ENCODE peak calls at places on chromosomes 4 and X, in ten cellular contexts. One of them, this sample, is unnamed.

GRCh38 chr4:186936496-186937375 is 213.1 kb upstream of the FAT1 start:
- DNase-seq in cardiac fibroblast: peak; percentile 75
- DNase-seq in lower leg skin: no peak
- DNase-seq in AG10803: peak; percentile 89
- DNase-seq in hepatocyte: peak; percentile 75
- DNase-seq in epithelial cell of esophagus: peak; percentile 84
- DNase-seq in brain microvascular endothelial cell: peak; percentile 77
- DNase-seq in foreskin fibroblast: peak; percentile 25
- DNase-seq in thoracic aorta: no peak
- DNase-seq in astrocyte: peak; percentile 85
- DNase-seq in this sample: no peak

GRCh38 chr4:186840222-186840701 is 116.6 kb upstream of the FAT1 start:
- DNase-seq in cardiac fibroblast: no peak
- DNase-seq in lower leg skin: peak; percentile 53
- DNase-seq in AG10803: peak; percentile 31
- DNase-seq in hepatocyte: no peak
- DNase-seq in epithelial cell of esophagus: no peak
- DNase-seq in brain microvascular endothelial cell: peak; percentile 21
- DNase-seq in foreskin fibroblast: no peak
- DNase-seq in thoracic aorta: no peak
- DNase-seq in astrocyte: no peak
- DNase-seq in this sample: no peak

GRCh38 chrX:109822861-109823260 is 89.8 kb upstream of the ACSL4 start:
- DNase-seq in cardiac fibroblast: no peak
- DNase-seq in lower leg skin: no peak
- DNase-seq in AG10803: no peak
- DNase-seq in hepatocyte: no peak
- DNase-seq in epithelial cell of esophagus: peak; percentile 20
- DNase-seq in brain microvascular endothelial cell: no peak
- DNase-seq in foreskin fibroblast: no peak
- DNase-seq in thoracic aorta: no peak
- DNase-seq in astrocyte: no peak
- DNase-seq in this sample: no peak

GRCh38 chr4:182843813-182844325 is 73.3 kb downstream of the DCTD start:
- DNase-seq in cardiac fibroblast: no peak
- DNase-seq in lower leg skin: no peak
- DNase-seq in AG10803: no peak
- DNase-seq in hepatocyte: no peak
- DNase-seq in epithelial cell of esophagus: peak; percentile 76
- DNase-seq in brain microvascular endothelial cell: no peak
- DNase-seq in foreskin fibroblast: no peak
- DNase-seq in thoracic aorta: no peak
- DNase-seq in astrocyte: no peak
- DNase-seq in this sample: no peak

GRCh38 chr4:71992571-71992970 is 39.2 kb upstream of the NPFFR2 start:
- DNase-seq in cardiac fibroblast: peak; percentile 8
- DNase-seq in lower leg skin: no peak
- DNase-seq in AG10803: peak; percentile 21
- DNase-seq in hepatocyte: no peak
- DNase-seq in epithelial cell of esophagus: peak; percentile 10
- DNase-seq in brain microvascular endothelial cell: peak; percentile 4
- DNase-seq in foreskin fibroblast: no peak
- DNase-seq in thoracic aorta: no peak
- DNase-seq in astrocyte: peak; percentile 84
- DNase-seq in this sample: no peak

GRCh38 chrX:48156014-48156413 is 25.6 kb downstream of the SPACA5B start:
- DNase-seq in cardiac fibroblast: no peak
- DNase-seq in lower leg skin: no peak
- DNase-seq in AG10803: no peak
- DNase-seq in hepatocyte: no peak
- DNase-seq in epithelial cell of esophagus: no peak
- DNase-seq in brain microvascular endothelial cell: no peak
- DNase-seq in foreskin fibroblast: no peak
- DNase-seq in thoracic aorta: no peak
- DNase-seq in astrocyte: no peak
- DNase-seq in this sample: no peak

GRCh38 chr4:86181585-86181984 is 178.3 kb downstream of the MAPK10 start:
- DNase-seq in cardiac fibroblast: peak; percentile 32
- DNase-seq in lower leg skin: no peak
- DNase-seq in AG10803: peak; percentile 18
- DNase-seq in hepatocyte: no peak
- DNase-seq in epithelial cell of esophagus: no peak
- DNase-seq in brain microvascular endothelial cell: peak; percentile 53
- DNase-seq in foreskin fibroblast: no peak
- DNase-seq in thoracic aorta: no peak
- DNase-seq in astrocyte: peak; percentile 69
- DNase-seq in this sample: no peak

GRCh38 chr4:11635336-11635735 is 206.6 kb upstream of the HS3ST1 start:
- DNase-seq in cardiac fibroblast: peak; percentile 42
- DNase-seq in lower leg skin: no peak
- DNase-seq in AG10803: no peak
- DNase-seq in hepatocyte: peak; percentile 54
- DNase-seq in epithelial cell of esophagus: peak; percentile 95
- DNase-seq in brain microvascular endothelial cell: peak; percentile 22
- DNase-seq in foreskin fibroblast: no peak
- DNase-seq in thoracic aorta: no peak
- DNase-seq in astrocyte: peak; percentile 92
- DNase-seq in this sample: no peak

GRCh38 chr4:138175337-138175794 is 66.8 kb downstream of the SLC7A11 start:
- DNase-seq in cardiac fibroblast: peak; percentile 61
- DNase-seq in lower leg skin: no peak
- DNase-seq in AG10803: no peak
- DNase-seq in hepatocyte: peak; percentile 81
- DNase-seq in epithelial cell of esophagus: peak; percentile 7
- DNase-seq in brain microvascular endothelial cell: peak; percentile 37
- DNase-seq in foreskin fibroblast: no peak
- DNase-seq in thoracic aorta: no peak
- DNase-seq in astrocyte: peak; percentile 38
- DNase-seq in this sample: no peak

GRCh38 chr4:51831133-51831532 is 11.8 kb upstream of the DCUN1D4 start:
- DNase-seq in cardiac fibroblast: peak; percentile 72
- DNase-seq in lower leg skin: peak; percentile 27
- DNase-seq in AG10803: peak; percentile 48
- DNase-seq in hepatocyte: peak; percentile 67
- DNase-seq in epithelial cell of esophagus: peak; percentile 64
- DNase-seq in brain microvascular endothelial cell: peak; percentile 65
- DNase-seq in foreskin fibroblast: peak; percentile 40
- DNase-seq in thoracic aorta: no peak
- DNase-seq in astrocyte: no peak
- DNase-seq in this sample: peak; percentile 51

GRCh38 chrX:115898382-115899001 is 272.1 kb upstream of the AGTR2 start:
- DNase-seq in cardiac fibroblast: no peak
- DNase-seq in lower leg skin: no peak
- DNase-seq in AG10803: no peak
- DNase-seq in hepatocyte: no peak
- DNase-seq in epithelial cell of esophagus: no peak
- DNase-seq in brain microvascular endothelial cell: no peak
- DNase-seq in foreskin fibroblast: no peak
- DNase-seq in thoracic aorta: no peak
- DNase-seq in astrocyte: no peak
- DNase-seq in this sample: no peak

DNA sequence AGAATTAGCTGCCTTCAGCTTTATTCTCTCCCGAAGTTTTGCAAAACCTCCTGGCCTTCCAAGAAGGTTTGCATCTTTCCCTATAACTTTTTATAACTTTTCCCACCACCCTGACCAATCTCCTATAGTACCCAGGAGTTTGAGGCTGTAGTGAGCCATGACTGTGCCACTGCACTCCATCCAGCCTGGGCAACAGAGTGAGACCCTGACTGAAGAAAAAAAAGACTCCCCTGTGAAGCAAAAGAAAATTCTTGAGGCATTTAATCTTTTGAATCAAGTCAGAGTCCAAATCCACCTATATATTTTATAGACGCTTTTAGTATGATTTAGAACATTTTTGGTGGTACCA is 26.7 kb downstream of the SNX25 start:
- DNase-seq in cardiac fibroblast: no peak
- DNase-seq in lower leg skin: no peak
- DNase-seq in AG10803: no peak
- DNase-seq in hepatocyte: no peak
- DNase-seq in epithelial cell of esophagus: no peak
- DNase-seq in brain microvascular endothelial cell: no peak
- DNase-seq in foreskin fibroblast: no peak
- DNase-seq in thoracic aorta: no peak
- DNase-seq in astrocyte: no peak
- DNase-seq in this sample: no peak
- TF ChIP-seq CTCF in cardiac fibroblast: no peak
- TF ChIP-seq CTCF in lower leg skin: no peak
- TF ChIP-seq CTCF in AG10803: no peak
- TF ChIP-seq CTCF in hepatocyte: no peak
- TF ChIP-seq CTCF in epithelial cell of esophagus: no peak
- TF ChIP-seq CTCF in brain microvascular endothelial cell: no peak
- TF ChIP-seq CTCF in foreskin fibroblast: no peak
- TF ChIP-seq CTCF in thoracic aorta: no peak
- TF ChIP-seq CTCF in astrocyte: no peak
- TF ChIP-seq CTCF in this sample: no peak

GRCh38 chrX:83501540-83501939 is 6.5 kb upstream of the POU3F4 start:
- DNase-seq in cardiac fibroblast: no peak
- DNase-seq in lower leg skin: no peak
- DNase-seq in AG10803: no peak
- DNase-seq in hepatocyte: no peak
- DNase-seq in epithelial cell of esophagus: no peak
- DNase-seq in brain microvascular endothelial cell: no peak
- DNase-seq in foreskin fibroblast: no peak
- DNase-seq in thoracic aorta: no peak
- DNase-seq in astrocyte: no peak
- DNase-seq in this sample: no peak
- TF ChIP-seq CTCF in cardiac fibroblast: no peak
- TF ChIP-seq CTCF in lower leg skin: no peak
- TF ChIP-seq CTCF in AG10803: no peak
- TF ChIP-seq CTCF in hepatocyte: no peak
- TF ChIP-seq CTCF in epithelial cell of esophagus: no peak
- TF ChIP-seq CTCF in brain microvascular endothelial cell: no peak
- TF ChIP-seq CTCF in foreskin fibroblast: no peak
- TF ChIP-seq CTCF in thoracic aorta: no peak
- TF ChIP-seq CTCF in astrocyte: no peak
- TF ChIP-seq CTCF in this sample: no peak

DNA sequence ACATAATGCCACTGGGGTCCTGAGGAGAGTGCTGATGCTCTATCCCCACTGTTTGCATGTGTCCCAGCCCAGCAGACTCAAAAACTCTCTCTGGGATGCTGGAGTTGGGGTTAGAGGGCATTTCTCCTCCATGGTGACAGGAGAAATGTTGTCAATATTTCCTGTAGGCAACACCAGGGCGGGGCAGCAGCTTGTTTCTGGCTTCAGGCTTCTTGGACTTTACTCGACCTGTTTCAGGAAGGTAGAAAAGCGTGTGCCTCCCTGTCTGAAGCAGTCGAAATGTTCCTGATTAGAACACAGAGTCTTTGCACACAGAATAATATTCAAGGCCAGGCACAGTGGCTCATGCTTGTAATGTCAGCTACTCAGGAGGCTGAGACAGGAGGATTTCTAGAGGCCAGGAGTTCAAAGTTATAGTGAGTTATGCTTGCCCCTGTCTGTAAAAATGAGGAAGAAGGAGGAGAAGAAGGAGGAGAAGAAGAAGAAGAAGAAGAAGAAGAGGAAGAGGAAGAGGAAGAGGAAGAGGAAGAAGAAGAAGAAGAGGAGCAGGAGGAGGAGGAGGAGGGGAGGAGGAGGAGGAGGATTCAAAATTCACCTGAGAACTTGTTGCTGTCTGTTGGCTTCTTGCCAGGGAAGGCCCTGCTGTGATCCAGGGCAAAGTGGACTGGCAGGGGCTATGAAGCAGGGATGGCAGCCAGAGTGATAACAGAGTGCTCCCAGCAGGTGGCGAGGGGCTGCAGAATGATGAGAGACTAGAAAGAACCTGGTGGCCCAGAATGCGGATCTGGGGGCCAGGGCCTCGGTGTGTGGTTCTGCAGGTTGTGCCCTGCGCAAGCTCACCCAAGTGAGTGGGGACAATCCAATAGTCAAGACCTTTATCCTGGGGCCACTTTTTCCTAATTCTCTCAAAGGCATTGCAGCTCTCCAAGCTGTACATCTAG is 82.9 kb downstream of the RTL5 start:
- DNase-seq in cardiac fibroblast: no peak
- DNase-seq in lower leg skin: no peak
- DNase-seq in AG10803: no peak
- DNase-seq in hepatocyte: peak; percentile 28
- DNase-seq in epithelial cell of esophagus: no peak
- DNase-seq in brain microvascular endothelial cell: no peak
- DNase-seq in foreskin fibroblast: no peak
- DNase-seq in thoracic aorta: no peak
- DNase-seq in astrocyte: no peak
- DNase-seq in this sample: no peak
- TF ChIP-seq CTCF in cardiac fibroblast: no peak
- TF ChIP-seq CTCF in lower leg skin: no peak
- TF ChIP-seq CTCF in AG10803: no peak
- TF ChIP-seq CTCF in hepatocyte: no peak
- TF ChIP-seq CTCF in epithelial cell of esophagus: no peak
- TF ChIP-seq CTCF in brain microvascular endothelial cell: peak; percentile 18
- TF ChIP-seq CTCF in foreskin fibroblast: no peak
- TF ChIP-seq CTCF in thoracic aorta: no peak
- TF ChIP-seq CTCF in astrocyte: no peak
- TF ChIP-seq CTCF in this sample: no peak

DNA sequence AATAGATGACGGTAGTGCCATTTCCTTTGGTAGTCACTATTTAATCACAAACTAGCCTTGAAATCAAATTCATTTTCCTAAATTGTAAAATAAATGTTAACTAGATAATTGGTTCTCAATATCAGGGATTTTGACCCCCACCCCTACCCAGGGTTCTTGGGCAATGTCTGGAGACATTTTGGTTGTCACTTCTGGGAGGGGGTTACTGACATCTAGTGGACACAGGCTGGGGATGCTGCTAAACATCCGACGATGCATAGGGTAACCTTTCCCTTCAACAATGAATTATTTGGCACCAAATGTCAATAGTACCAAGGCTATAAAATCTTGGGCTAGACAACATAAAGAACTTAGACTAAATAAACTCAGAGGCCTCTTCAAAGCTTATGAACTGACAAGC is 285.8 kb upstream of the TRPC5 start:
- DNase-seq in cardiac fibroblast: no peak
- DNase-seq in lower leg skin: no peak
- DNase-seq in AG10803: no peak
- DNase-seq in hepatocyte: no peak
- DNase-seq in epithelial cell of esophagus: no peak
- DNase-seq in brain microvascular endothelial cell: no peak
- DNase-seq in foreskin fibroblast: no peak
- DNase-seq in thoracic aorta: no peak
- DNase-seq in astrocyte: no peak
- DNase-seq in this sample: no peak
- TF ChIP-seq CTCF in cardiac fibroblast: no peak
- TF ChIP-seq CTCF in lower leg skin: no peak
- TF ChIP-seq CTCF in AG10803: peak; percentile 31
- TF ChIP-seq CTCF in hepatocyte: peak; percentile 41
- TF ChIP-seq CTCF in epithelial cell of esophagus: no peak
- TF ChIP-seq CTCF in brain microvascular endothelial cell: peak; percentile 13
- TF ChIP-seq CTCF in foreskin fibroblast: peak; percentile 11
- TF ChIP-seq CTCF in thoracic aorta: no peak
- TF ChIP-seq CTCF in astrocyte: peak; percentile 8
- TF ChIP-seq CTCF in this sample: no peak

DNA sequence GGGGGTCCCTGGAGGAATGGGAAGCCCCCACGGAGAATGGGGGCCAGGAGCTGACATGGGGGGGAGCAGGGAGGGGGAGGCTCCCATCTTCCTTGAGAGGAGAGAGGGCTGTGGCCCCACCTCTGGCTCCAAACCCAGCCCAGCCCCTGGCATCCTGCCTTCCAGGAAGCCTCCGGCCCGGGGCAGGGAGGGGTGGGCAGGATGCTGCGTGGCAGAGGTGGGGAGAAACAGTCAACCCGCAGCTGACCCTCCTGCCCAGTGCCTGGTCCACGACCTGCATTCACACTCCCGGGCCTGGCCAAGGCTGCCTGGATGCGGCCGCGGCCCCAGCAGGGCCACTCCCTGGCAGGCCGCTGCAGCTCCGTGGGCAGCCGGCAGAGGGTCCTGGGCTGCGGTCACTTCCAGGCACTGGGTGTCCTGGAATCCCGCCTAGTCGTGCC is 39.0 kb downstream of the CPLX1 start:
- DNase-seq in cardiac fibroblast: no peak
- DNase-seq in lower leg skin: no peak
- DNase-seq in AG10803: no peak
- DNase-seq in hepatocyte: no peak
- DNase-seq in epithelial cell of esophagus: no peak
- DNase-seq in brain microvascular endothelial cell: no peak
- DNase-seq in foreskin fibroblast: no peak
- DNase-seq in thoracic aorta: no peak
- DNase-seq in astrocyte: no peak
- DNase-seq in this sample: no peak
- TF ChIP-seq CTCF in cardiac fibroblast: peak; percentile 6
- TF ChIP-seq CTCF in lower leg skin: no peak
- TF ChIP-seq CTCF in AG10803: no peak
- TF ChIP-seq CTCF in hepatocyte: no peak
- TF ChIP-seq CTCF in epithelial cell of esophagus: peak; percentile 2
- TF ChIP-seq CTCF in brain microvascular endothelial cell: peak; percentile 26
- TF ChIP-seq CTCF in foreskin fibroblast: no peak
- TF ChIP-seq CTCF in thoracic aorta: no peak
- TF ChIP-seq CTCF in astrocyte: no peak
- TF ChIP-seq CTCF in this sample: no peak

This sample was measured in mesothelial cell of epicardium.